ENCODE peak calls at places on chromosomes 12 and 14, in seven cellular contexts. Q is stimulated activated CD4-positive, alpha-beta T cell treated with anti-CD3 and anti-CD28 coated beads, TNF-alpha, amount 100 ng/mL, for 24 hours; D is AG20443; X is activated T-helper 1 cell treated with anti-CD3 and anti-CD28 coated beads, Interleukin-2, amount 50 U/mL, for 16 hours; I is activated CD4-positive, CD25-positive, alpha-beta regulatory T cell treated with anti-CD3 and anti-CD28 coated beads, Interleukin-2, amount 50 U/mL, for 16 hours; G is kidney tubule cell; O is cardiac muscle cell. M is an unnamed sample.

GRCh38 chr12:104181313-104181712 is 34.3 kb upstream of the TXNRD1 start:
- DNase-seq in Q (no peak), X (no peak), I (no peak), G (peak), D (no peak), O (no peak), M (no peak)

GRCh38 chr14:37580146-37580545 is 14.9 kb downstream of the FOXA1 start:
- DNase-seq in D (no peak), X (no peak), G (peak), O (no peak), I (no peak), Q (no peak), M (no peak)

GRCh38 chr14:76697246-76697645 is 64.0 kb upstream of the VASH1 start:
- DNase-seq in D (no peak), I (no peak), X (no peak), O (no peak), Q (no peak), G (no peak), M (no peak)

GRCh38 chr12:56628671-56629458 is 1.3 kb downstream of the BAZ2A start:
- DNase-seq in G (peak), X (no peak), D (peak), I (no peak), Q (peak), O (peak), M (peak)

GRCh38 chr12:53733051-53733812 is 6.0 kb upstream of the CALCOCO1 start:
- DNase-seq in O (no peak), X (no peak), Q (no peak), I (no peak), D (no peak), G (no peak), M (peak)

GRCh38 chr14:61706096-61706690 is 10.9 kb downstream of the HIF1A start:
- DNase-seq in I (no peak), X (no peak), D (no peak), Q (no peak), G (no peak), O (no peak), M (no peak)

GRCh38 chr12:111367661-111368221 is 1.2 kb downstream of the PHETA1 start:
- DNase-seq in I (no peak), D (no peak), X (no peak), Q (no peak), G (peak), O (no peak), M (peak)

GRCh38 chr12:124940393-124941169 is 26.1 kb upstream of the UBC start:
- DNase-seq in I (peak), D (peak), X (peak), O (peak), G (peak), Q (peak), M (peak)

GRCh38 chr12:14664434-14665023 is 31.9 kb downstream of the GUCY2C start:
- DNase-seq in D (peak), G (peak), Q (no peak), I (no peak), O (peak), X (no peak), M (no peak)

GRCh38 chr12:130286041-130286440 is 51.6 kb upstream of the PIWIL1 start:
- DNase-seq in D (no peak), Q (no peak), I (no peak), G (peak), X (no peak), O (no peak), M (no peak)

GRCh38 chr12:123431951-123432886 is 4.3 kb downstream of the RILPL2 start:
- DNase-seq in O (no peak), D (no peak), Q (no peak), X (peak), I (no peak), G (peak), M (no peak)

GRCh38 chr12:94184995-94185711 is 36.8 kb downstream of the PLXNC1 start:
- DNase-seq in Q (no peak), G (no peak), D (no peak), O (no peak), X (no peak), I (no peak), M (no peak)

GRCh38 chr14:40221428-40221827 is 789.2 kb upstream of the FBXO33 start:
- DNase-seq in D (no peak), G (no peak), I (no peak), X (no peak), Q (no peak), O (no peak), M (no peak)

GRCh38 chr12:42144174-42144423 is 575 bp downstream of the GXYLT1 start:
- DNase-seq in G (no peak), Q (no peak), D (peak), I (no peak), X (no peak), O (no peak), M (no peak)

GRCh38 chr14:87111741-87112140 is 881.2 kb downstream of the GALC start:
- DNase-seq in O (no peak), G (no peak), I (no peak), X (no peak), D (no peak), Q (no peak), M (no peak)

GRCh38 chr12:127101086-127101485 is 1165.9 kb upstream of the TMEM132C start:
- DNase-seq in X (no peak), D (no peak), Q (no peak), O (no peak), I (no peak), G (no peak), M (no peak)

GRCh38 chr14:87934185-87934584 is 58.8 kb downstream of the GALC start:
- DNase-seq in I (no peak), Q (no peak), O (no peak), X (no peak), D (no peak), G (no peak), M (no peak)

GRCh38 chr12:31687101-31687527 is 27.6 kb downstream of the ETFBKMT start:
- DNase-seq in Q (no peak), D (no peak), G (no peak), X (no peak), I (no peak), O (no peak), M (no peak)

GRCh38 chr12:90770861-90771260 is 184.1 kb downstream of the CCER1 start:
- DNase-seq in O (no peak), I (no peak), Q (no peak), D (no peak), X (no peak), G (no peak), M (no peak)

GRCh38 chr12:114665411-114666181 is 18.4 kb downstream of the TBX3 start:
- DNase-seq in Q (no peak), I (no peak), D (no peak), X (no peak), G (no peak), O (no peak), M (no peak)

GRCh38 chr14:99968156-99968920 is 96.9 kb upstream of the EVL start:
- DNase-seq in I (no peak), G (peak), X (no peak), Q (no peak), D (peak), O (no peak), M (peak)

GRCh38 chr12:63023926-63024325 is 89.0 kb upstream of the PPM1H start:
- DNase-seq in I (no peak), Q (no peak), X (no peak), O (no peak), D (no peak), G (no peak), M (no peak)

GRCh38 chr12:12428047-12428446 is 71.2 kb downstream of the BORCS5 start:
- DNase-seq in X (no peak), D (no peak), I (no peak), G (no peak), O (no peak), Q (no peak), M (no peak)

GRCh38 chr12:16030729-16031128 is 119.6 kb downstream of the DERA start:
- DNase-seq in D (no peak), O (no peak), X (no peak), Q (no peak), I (no peak), G (peak), M (no peak)

GRCh38 chr12:10697872-10698271 is 24.0 kb upstream of the STYK1 start:
- DNase-seq in X (no peak), D (no peak), G (no peak), Q (no peak), I (no peak), O (no peak), M (no peak)

GRCh38 chr12:1398673-1399072 is 195.7 kb downstream of the FBXL14 start:
- DNase-seq in D (peak), I (no peak), Q (no peak), O (no peak), G (no peak), X (no peak), M (peak)

GRCh38 chr14:64232095-64232830 is 61.9 kb downstream of the ESR2 start:
- DNase-seq in Q (no peak), O (no peak), X (no peak), G (peak), I (no peak), D (peak), M (peak)

GRCh38 chr14:22427771-22428228 is 161.2 kb downstream of the DAD1 start:
- DNase-seq in G (no peak), D (peak), I (no peak), X (no peak), Q (no peak), O (no peak), M (peak)

GRCh38 chr12:43009307-43009706 is 419.8 kb upstream of the PRICKLE1 start:
- DNase-seq in D (no peak), Q (no peak), G (no peak), I (no peak), X (no peak), O (peak), M (no peak)

GRCh38 chr14:96639550-96639949 is 137.4 kb downstream of the PAPOLA start:
- DNase-seq in I (no peak), X (no peak), D (no peak), Q (no peak), G (no peak), O (no peak), M (no peak)

GRCh38 chr14:68786491-68787234 is 6.2 kb downstream of the ZFP36L1 start:
- DNase-seq in G (peak), O (no peak), Q (no peak), D (no peak), X (no peak), I (no peak), M (no peak)

GRCh38 chr12:76863005-76863670 is 15.7 kb downstream of the CSRP2 start:
- DNase-seq in I (no peak), G (no peak), D (peak), O (no peak), Q (no peak), X (no peak), M (peak)